ENCODE peak calls at places on chromosomes 4 and X, in five cellular contexts. J is fibroblast of villous mesenchyme, Y is H9, Z is psoas muscle, S is astrocyte of the spinal cord. V is an unnamed sample.

GRCh38 chr4:154959756-154960155 is 178.7 kb downstream of the RBM46 start:
- DNase-seq in J (no peak), Y (no peak), Z (no peak), S (no peak), V (no peak)

GRCh38 chr4:83582289-83582756 is 46.4 kb downstream of the GPAT3 start:
- DNase-seq in J (peak), Y (no peak), Z (peak), S (peak), V (peak)

GRCh38 chrX:113400193-113400704 is 559.6 kb upstream of the AMOT start:
- DNase-seq in J (peak), Y (peak), Z (no peak), S (peak), V (peak)

GRCh38 chr4:140330311-140330900 is 43.0 kb upstream of the SCOC start:
- DNase-seq in J (peak), Y (no peak), Z (no peak), S (peak), V (peak)

GRCh38 chr4:7924163-7924562 is 15.5 kb downstream of the AFAP1 start:
- DNase-seq in J (no peak), Y (no peak), Z (no peak), S (no peak), V (no peak)

GRCh38 chr4:78923459-78924312 is 15.6 kb downstream of the PAQR3 start:
- DNase-seq in J (peak), Y (no peak), Z (no peak), S (no peak), V (no peak)

GRCh38 chr4:113958766-113959540 is 20.5 kb downstream of the ARSJ start:
- DNase-seq in J (peak), Y (no peak), Z (no peak), S (peak), V (peak)

GRCh38 chrX:9337056-9337455 is 127.8 kb upstream of the TBL1X start:
- DNase-seq in J (peak), Y (no peak), Z (no peak), S (peak), V (peak)

GRCh38 chr4:8147231-8147970 is 11.2 kb downstream of the ABLIM2 start:
- DNase-seq in J (no peak), Y (no peak), Z (no peak), S (no peak), V (no peak)

GRCh38 chr4:151004222-151004621 is 10.9 kb downstream of the LRBA start:
- DNase-seq in J (peak), Y (no peak), Z (no peak), S (peak), V (peak)

GRCh38 chr4:186021461-186022167 is 47.3 kb upstream of the TLR3 start:
- DNase-seq in J (peak), Y (peak), Z (no peak), S (peak), V (peak)

GRCh38 chr4:185898413-185898812 is 86.4 kb upstream of the SORBS2 start:
- DNase-seq in J (no peak), Y (no peak), Z (no peak), S (no peak), V (no peak)

GRCh38 chr4:98143001-98143899 is at the start of gene STPG2:
- DNase-seq in J (peak), Y (peak), Z (peak), S (peak), V (peak)
- TF ChIP-seq CTCF in J (peak), Y (peak), Z (peak), S (peak), V (peak)

GRCh38 chr4:5955201-5955821 is 62.4 kb upstream of the CRMP1 start:
- DNase-seq in J (no peak), Y (peak), Z (no peak), S (no peak), V (no peak)
- TF ChIP-seq CTCF in J (no peak), Y (no peak), Z (no peak), S (no peak), V (no peak)

DNA sequence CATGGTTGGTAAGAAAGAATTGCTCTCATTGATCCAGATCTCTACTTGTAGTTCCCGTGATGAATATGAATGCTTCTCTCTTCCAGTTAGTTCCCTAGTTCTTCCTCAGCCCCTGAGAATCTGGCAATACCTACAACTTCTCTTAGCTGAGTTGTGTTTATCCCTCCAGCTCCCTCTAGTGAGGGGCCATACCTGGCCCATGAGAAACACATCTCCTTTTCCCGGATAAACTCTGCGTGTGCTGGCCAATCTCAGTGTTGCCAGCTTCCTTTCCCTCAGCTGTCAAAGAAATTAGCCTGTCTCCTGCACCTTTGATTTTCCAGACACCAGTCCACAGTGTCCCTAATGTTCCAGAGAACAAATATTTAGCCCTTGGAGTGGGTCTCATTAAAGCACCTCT is 5.7 kb downstream of the CBLL2 start:
- DNase-seq in J (no peak), Y (no peak), Z (no peak), S (no peak), V (peak)
- TF ChIP-seq CTCF in J (no peak), Y (peak), Z (no peak), S (no peak), V (no peak)

DNA sequence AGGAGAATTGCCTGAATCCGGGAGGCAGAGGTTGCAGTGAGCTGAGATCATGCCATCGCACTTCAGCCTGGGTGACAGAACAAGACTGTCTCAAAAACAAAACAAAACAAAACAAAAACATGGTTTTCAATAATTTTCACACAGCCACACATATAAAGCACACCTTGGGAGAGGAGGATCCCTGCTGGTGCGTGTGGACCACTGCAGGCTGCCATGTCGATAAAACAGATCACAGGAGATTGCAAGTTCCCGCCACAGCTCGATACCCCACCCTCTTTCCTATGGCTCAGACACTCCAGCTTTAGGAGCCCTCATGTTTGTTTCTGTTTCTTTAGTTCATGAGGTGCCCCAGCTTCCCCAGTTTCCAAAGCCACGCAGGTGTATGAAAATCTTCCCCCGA is 31.3 kb upstream of the CLDN24 start:
- DNase-seq in J (no peak), Y (no peak), Z (no peak), S (no peak), V (no peak)
- TF ChIP-seq CTCF in J (no peak), Y (no peak), Z (no peak), S (no peak), V (no peak)

DNA sequence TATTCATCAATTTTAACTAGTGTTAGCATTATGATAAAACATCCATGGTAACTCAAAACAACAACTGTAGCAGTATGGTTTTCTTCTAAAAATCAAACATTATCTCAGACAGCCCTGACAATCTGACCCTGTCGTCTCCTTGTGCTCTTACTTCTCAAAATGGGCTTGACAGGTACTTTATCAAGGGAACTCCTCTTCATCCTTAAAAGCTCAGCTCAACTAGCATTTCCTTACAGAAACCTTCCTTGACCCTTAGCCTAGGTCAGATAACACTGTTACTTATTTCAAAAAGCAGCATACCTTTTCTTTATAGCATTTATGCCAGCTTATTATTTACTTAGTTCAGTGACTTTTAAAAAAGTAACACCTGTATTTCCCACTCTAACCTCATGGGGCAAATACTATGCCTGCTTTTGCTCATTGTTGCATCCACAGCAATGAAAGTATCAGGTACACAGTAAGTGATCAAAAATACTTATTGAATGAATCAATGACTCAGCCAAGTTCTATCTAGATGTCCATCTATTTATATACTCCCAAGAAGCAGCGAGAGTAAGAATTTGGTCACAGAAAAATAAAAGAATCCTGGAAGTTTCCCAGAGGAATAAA is 41.9 kb downstream of the ADAMTS3 start:
- DNase-seq in J (no peak), Y (no peak), Z (no peak), S (no peak), V (no peak)
- TF ChIP-seq CTCF in J (no peak), Y (no peak), Z (no peak), S (no peak), V (peak)

GRCh38 chr4:167775374-167775773 is 317.0 kb upstream of the ANXA10 start:
- DNase-seq in J (peak), Y (no peak), Z (no peak), S (no peak), V (no peak)

GRCh38 chr4:167774646-167775045 is 317.7 kb upstream of the ANXA10 start:
- DNase-seq in J (no peak), Y (no peak), Z (no peak), S (no peak), V (no peak)

GRCh38 chr4:167779864-167780263 is 312.5 kb upstream of the ANXA10 start:
- DNase-seq in J (no peak), Y (no peak), Z (no peak), S (no peak), V (no peak)

DNA sequence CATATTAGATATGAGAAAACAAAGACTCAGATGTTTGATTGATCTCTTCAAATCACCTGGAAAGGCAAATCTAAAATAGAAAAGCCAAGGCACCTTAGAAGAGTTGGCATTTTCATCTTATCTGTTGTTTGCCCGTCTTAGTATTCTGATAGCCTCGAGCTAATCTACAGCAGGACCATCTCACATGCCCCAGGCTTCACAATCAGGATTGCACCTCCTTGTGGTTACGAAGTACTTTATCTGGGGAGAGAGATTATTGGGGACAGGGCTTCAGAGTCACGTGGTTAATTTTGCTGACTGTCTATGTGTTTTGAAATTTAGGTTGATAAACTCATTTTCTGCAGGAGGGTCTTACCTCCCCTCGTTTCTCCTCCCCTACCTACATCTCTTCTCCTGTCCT is 313.1 kb upstream of the ANXA10 start:
- DNase-seq in J (no peak), Y (no peak), Z (no peak), S (no peak), V (no peak)
- TF ChIP-seq CTCF in J (no peak), Y (peak), Z (no peak), S (no peak), V (no peak)